ENCODE peak calls at places on chromosomes 13 and 19, in eight cellular contexts. O, J, F, V, L, U, N and R are unnamed samples.

GRCh38 chr13:99307648-99308339 is 595 bp upstream of the GPR183 start:
- ATAC-seq in V (peak; percentile 44), N (peak; percentile 92), J (peak; percentile 85), U (no peak), O (peak; percentile 32), F (peak; percentile 50), L (no peak), R (no peak)

GRCh38 chr19:17220207-17220758 is 5.1 kb downstream of the USE1 start:
- ATAC-seq in U (no peak), V (no peak), O (peak; percentile 9), F (no peak), J (no peak), N (no peak), L (no peak), R (peak; percentile 32)

GRCh38 chr19:42121666-42122069 is 10.6 kb downstream of the POU2F2 start:
- ATAC-seq in V (peak; percentile 80), N (peak; percentile 68), J (no peak), U (no peak), F (peak; percentile 75), L (peak; percentile 64), O (peak; percentile 72), R (no peak)

GRCh38 chr19:55645512-55645881 is 2.0 kb downstream of the ZNF581 start:
- ATAC-seq in L (no peak), N (no peak), F (no peak), O (no peak), U (no peak), V (no peak), J (no peak), R (no peak)

GRCh38 chr19:435707-436412 is 25.0 kb downstream of the SHC2 start:
- ATAC-seq in O (peak; percentile 34), V (peak; percentile 23), U (peak; percentile 54), J (no peak), F (no peak), N (no peak), L (no peak), R (no peak)

GRCh38 chr13:105518086-105518485 is 1017.4 kb downstream of the EFNB2 start:
- ATAC-seq in O (no peak), U (no peak), V (no peak), F (no peak), J (no peak), L (no peak), N (no peak), R (no peak)

GRCh38 chr13:102817907-102818306 is 19.0 kb downstream of the BIVM start:
- ATAC-seq in U (no peak), F (no peak), N (no peak), O (no peak), V (no peak), J (no peak), L (no peak), R (no peak)

GRCh38 chr19:55092423-55093318 is 17.0 kb downstream of the EPS8L1 start:
- ATAC-seq in U (no peak), O (no peak), L (peak; percentile 62), F (no peak), J (no peak), N (no peak), V (no peak), R (no peak)

GRCh38 chr13:79429309-79429708 is 23.3 kb upstream of the RBM26 start:
- ATAC-seq in F (peak; percentile 65), U (no peak), L (no peak), V (no peak), J (no peak), O (no peak), N (no peak), R (no peak)

GRCh38 chr13:40508767-40509342 is 157.6 kb downstream of the FOXO1 start:
- ATAC-seq in L (no peak), J (no peak), U (peak; percentile 68), O (no peak), F (no peak), V (no peak), N (no peak), R (no peak)

GRCh38 chr19:49064768-49065611 is at the start of gene NTF4:
- ATAC-seq in V (peak; percentile 41), J (peak; percentile 68), U (peak; percentile 41), L (peak; percentile 83), N (peak; percentile 90), O (peak; percentile 47), F (peak; percentile 48), R (no peak)

GRCh38 chr19:16373539-16373938 is 48.9 kb downstream of the KLF2 start:
- ATAC-seq in L (no peak), N (no peak), F (no peak), V (peak; percentile 23), U (peak; percentile 6), O (no peak), J (no peak), R (peak; percentile 88)

GRCh38 chr19:16367269-16367683 is 42.6 kb downstream of the KLF2 start:
- ATAC-seq in L (no peak), F (peak; percentile 72), J (no peak), N (peak; percentile 22), V (no peak), U (no peak), O (no peak), R (no peak)

GRCh38 chr19:5915782-5916165 is 1.7 kb downstream of the CAPS start:
- ATAC-seq in J (no peak), N (no peak), L (no peak), O (peak; percentile 4), U (no peak), F (no peak), V (no peak), R (no peak)

GRCh38 chr13:51679616-51680015 is 95.4 kb downstream of the WDFY2 start:
- ATAC-seq in F (no peak), J (no peak), L (no peak), N (no peak), O (no peak), V (no peak), U (no peak), R (no peak)

DNA sequence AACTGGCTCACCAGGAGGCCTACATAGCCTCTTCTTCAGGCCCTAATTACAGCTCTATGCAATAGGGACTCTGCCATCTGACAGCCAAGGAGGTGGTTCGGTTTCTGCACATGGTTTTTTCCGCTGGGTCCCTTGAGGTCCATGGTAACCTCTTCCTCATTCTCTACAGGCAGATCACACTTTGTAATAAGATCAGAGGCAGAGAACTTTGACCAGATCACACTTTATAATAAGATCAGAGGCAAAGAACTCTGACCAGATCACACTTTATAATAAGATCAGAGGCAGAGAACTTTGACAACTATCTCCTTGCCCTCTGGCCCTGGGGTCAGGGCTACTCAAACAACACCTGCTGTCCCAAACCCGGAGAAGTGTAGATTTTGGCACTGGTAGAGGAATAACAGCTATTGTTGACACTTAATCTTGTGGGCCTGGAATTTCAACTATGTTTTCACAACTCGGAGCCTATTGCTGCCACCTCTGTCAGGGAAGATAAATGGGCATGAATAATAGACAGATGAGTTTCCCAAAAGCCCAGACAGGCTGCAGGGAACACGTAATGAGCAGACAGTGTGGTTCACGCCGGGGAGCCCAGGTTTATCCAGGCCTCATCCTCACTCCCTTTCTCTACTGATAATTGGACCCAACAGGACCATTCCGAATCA is 246.1 kb downstream of the UQCRFS1 start:
- ATAC-seq in J (no peak), N (no peak), F (no peak), O (peak; percentile 86), L (no peak), U (peak; percentile 26), V (peak; percentile 39), R (no peak)
- H3K4me3 ChIP-seq in J (no peak overlapping the region), N (no peak overlapping the region), F (no peak overlapping the region), O (no peak overlapping the region), L (no peak overlapping the region), U (no peak overlapping the region), V (no peak overlapping the region), R (no peak overlapping the region)

DNA sequence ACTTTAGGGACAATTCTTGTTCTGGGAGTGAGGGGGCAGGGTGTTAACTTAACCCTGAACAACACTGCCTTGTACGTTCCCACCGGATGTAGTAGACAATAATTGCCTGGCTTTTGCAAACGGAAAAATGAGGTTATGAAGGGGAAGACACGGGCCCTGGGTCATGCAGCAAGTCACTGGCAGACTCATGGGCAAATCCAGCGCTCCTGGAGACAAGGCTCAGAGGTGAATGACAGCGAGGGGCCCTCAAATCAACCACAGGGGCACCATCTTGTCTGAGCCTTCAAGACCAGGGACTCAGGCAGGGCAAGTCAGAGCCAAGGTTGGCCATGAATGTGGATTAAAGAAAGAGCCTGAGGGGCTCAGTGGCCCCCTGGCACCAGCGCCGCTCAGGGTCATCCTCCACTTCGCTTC is 2.8 kb downstream of the RASA3 start:
- ATAC-seq in J (no peak), N (no peak), V (no peak), U (no peak), F (peak; percentile 2), L (no peak), O (no peak), R (no peak)
- H3K4me3 ChIP-seq in J (no peak overlapping the region), N (peak overlapping the region; percentile 82), V (no peak overlapping the region), U (peak overlapping the region; percentile 82), F (peak overlapping the region; percentile 89), L (peak overlapping the region; percentile 92), O (no peak overlapping the region), R (no peak overlapping the region)

GRCh38 chr19:44757057-44757734 is 8.7 kb downstream of the BCL3 start:
- ATAC-seq in F (no peak), U (peak; percentile 19), L (peak; percentile 9), V (peak; percentile 63), N (no peak), J (peak; percentile 49), O (peak; percentile 63), R (peak; percentile 60)
- H3K4me3 ChIP-seq in F (no peak overlapping the region), U (peak overlapping the region; percentile 64), L (peak overlapping the region; percentile 77), V (peak overlapping the region; percentile 64), N (peak overlapping the region; percentile 52), J (peak overlapping the region; percentile 28), O (peak overlapping the region; percentile 25), R (peak overlapping the region; percentile 40)

DNA sequence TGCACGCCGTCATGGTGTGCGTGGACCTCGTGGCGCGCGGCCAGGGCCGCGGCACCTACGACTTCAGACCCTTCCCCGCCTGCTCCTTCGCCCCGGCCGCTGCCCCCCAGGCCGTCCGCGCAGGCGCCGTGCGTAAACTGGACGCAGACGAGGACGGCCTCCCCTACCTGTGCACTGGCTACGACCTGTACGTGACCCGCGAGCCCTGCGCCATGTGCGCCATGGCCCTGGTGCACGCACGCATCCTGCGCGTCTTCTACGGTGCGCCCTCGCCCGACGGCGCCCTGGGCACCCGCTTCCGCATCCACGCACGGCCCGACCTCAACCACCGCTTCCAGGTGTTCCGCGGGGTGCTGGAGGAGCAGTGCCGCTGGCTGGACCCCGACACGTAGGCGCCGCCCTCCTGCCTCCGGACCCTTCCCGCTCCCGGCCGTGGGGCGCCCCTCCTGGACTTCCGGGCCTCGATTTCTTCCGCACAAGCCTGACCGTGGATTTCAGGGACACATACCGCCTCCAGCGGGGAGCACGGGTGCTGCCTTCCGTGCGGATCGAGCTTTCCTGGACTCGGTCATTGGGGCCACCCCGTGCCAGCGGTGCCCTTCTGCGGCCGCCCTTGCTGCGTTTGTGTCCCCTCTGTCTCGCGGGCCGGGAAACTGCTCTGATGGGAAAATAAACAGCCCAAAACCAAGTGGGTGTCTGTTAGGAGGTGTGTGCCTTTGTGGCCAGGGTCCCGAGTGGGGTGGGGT is 7.7 kb downstream of the ADAT3 start:
- ATAC-seq in O (no peak), V (no peak), F (no peak), N (no peak), J (no peak), U (no peak), L (no peak), R (no peak)
- H3K4me3 ChIP-seq in O (no peak overlapping the region), V (no peak overlapping the region), F (no peak overlapping the region), N (no peak overlapping the region), J (no peak overlapping the region), U (no peak overlapping the region), L (no peak overlapping the region), R (no peak overlapping the region)